ENCODE peak calls at places on chromosomes 4 and X, in five cellular contexts. One of them, this sample, is unnamed.

GRCh38 chr4:153234923-153235322 is 30.7 kb downstream of the TRIM2 start:
- DNase-seq in GM23248: peak
- DNase-seq in neuronal stem cell: no peak
- DNase-seq in mesenchymal stem cell: peak
- DNase-seq in endothelial cell of umbilical vein: peak
- DNase-seq in this sample: no peak

GRCh38 chr4:95499176-95499760 is 49.5 kb downstream of the UNC5C start:
- DNase-seq in GM23248: no peak
- DNase-seq in endothelial cell of umbilical vein: no peak
- DNase-seq in mesenchymal stem cell: no peak
- DNase-seq in neuronal stem cell: no peak
- DNase-seq in this sample: no peak

GRCh38 chr4:79651516-79651915 is 243.5 kb upstream of the GK2 start:
- DNase-seq in mesenchymal stem cell: peak
- DNase-seq in neuronal stem cell: no peak
- DNase-seq in GM23248: peak
- DNase-seq in endothelial cell of umbilical vein: peak
- DNase-seq in this sample: peak

GRCh38 chr4:82499705-82500104 is 62.1 kb downstream of the TMEM150C start:
- DNase-seq in mesenchymal stem cell: no peak
- DNase-seq in endothelial cell of umbilical vein: no peak
- DNase-seq in neuronal stem cell: no peak
- DNase-seq in GM23248: no peak
- DNase-seq in this sample: no peak

GRCh38 chr4:521636-522330 is 22.8 kb downstream of the PIGG start:
- DNase-seq in neuronal stem cell: no peak
- DNase-seq in mesenchymal stem cell: no peak
- DNase-seq in GM23248: no peak
- DNase-seq in endothelial cell of umbilical vein: no peak
- DNase-seq in this sample: no peak

GRCh38 chr4:47469951-47470350 is 6.4 kb upstream of the COMMD8 start:
- DNase-seq in GM23248: peak
- DNase-seq in neuronal stem cell: no peak
- DNase-seq in mesenchymal stem cell: peak
- DNase-seq in endothelial cell of umbilical vein: no peak
- DNase-seq in this sample: no peak

GRCh38 chrX:148499638-148500427 is 584 bp upstream of the AFF2 start:
- DNase-seq in neuronal stem cell: no peak
- DNase-seq in mesenchymal stem cell: no peak
- DNase-seq in endothelial cell of umbilical vein: no peak
- DNase-seq in GM23248: no peak
- DNase-seq in this sample: no peak

GRCh38 chrX:51860679-51861078 is 32.7 kb upstream of the MAGED1 start:
- DNase-seq in GM23248: peak
- DNase-seq in endothelial cell of umbilical vein: peak
- DNase-seq in neuronal stem cell: peak
- DNase-seq in mesenchymal stem cell: peak
- DNase-seq in this sample: peak

GRCh38 chr4:44760142-44760898 is 34.0 kb upstream of the GNPDA2 start:
- DNase-seq in mesenchymal stem cell: peak
- DNase-seq in GM23248: peak
- DNase-seq in neuronal stem cell: peak
- DNase-seq in endothelial cell of umbilical vein: peak
- DNase-seq in this sample: no peak

GRCh38 chr4:90027565-90027964 is 99.6 kb upstream of the CCSER1 start:
- DNase-seq in mesenchymal stem cell: no peak
- DNase-seq in neuronal stem cell: no peak
- DNase-seq in endothelial cell of umbilical vein: no peak
- DNase-seq in GM23248: no peak
- DNase-seq in this sample: no peak

GRCh38 chr4:88018471-88018870 is 11.0 kb downstream of the PKD2 start:
- DNase-seq in endothelial cell of umbilical vein: no peak
- DNase-seq in GM23248: peak
- DNase-seq in mesenchymal stem cell: peak
- DNase-seq in neuronal stem cell: no peak
- DNase-seq in this sample: no peak

GRCh38 chr4:88014506-88014905 is 7.1 kb downstream of the PKD2 start:
- DNase-seq in mesenchymal stem cell: no peak
- DNase-seq in endothelial cell of umbilical vein: no peak
- DNase-seq in neuronal stem cell: no peak
- DNase-seq in GM23248: no peak
- DNase-seq in this sample: no peak

GRCh38 chr4:88021824-88022223 is 14.4 kb downstream of the PKD2 start:
- DNase-seq in endothelial cell of umbilical vein: no peak
- DNase-seq in neuronal stem cell: no peak
- DNase-seq in GM23248: peak
- DNase-seq in mesenchymal stem cell: peak
- DNase-seq in this sample: no peak

GRCh38 chr4:88015659-88016295 is 8.3 kb downstream of the PKD2 start:
- DNase-seq in GM23248: no peak
- DNase-seq in mesenchymal stem cell: no peak
- DNase-seq in endothelial cell of umbilical vein: no peak
- DNase-seq in neuronal stem cell: no peak
- DNase-seq in this sample: no peak

GRCh38 chr4:88017516-88018302 is 10.3 kb downstream of the PKD2 start:
- DNase-seq in GM23248: peak
- DNase-seq in neuronal stem cell: no peak
- DNase-seq in endothelial cell of umbilical vein: peak
- DNase-seq in mesenchymal stem cell: peak
- DNase-seq in this sample: no peak
- H3K9ac ChIP-seq in GM23248: peak
- H3K9ac ChIP-seq in neuronal stem cell: no peak
- H3K9ac ChIP-seq in endothelial cell of umbilical vein: peak
- H3K9ac ChIP-seq in mesenchymal stem cell: peak
- H3K9ac ChIP-seq in this sample: no peak

GRCh38 chr4:19259920-19260319 is 991.8 kb upstream of the SLIT2 start:
- DNase-seq in mesenchymal stem cell: no peak
- DNase-seq in GM23248: no peak
- DNase-seq in endothelial cell of umbilical vein: no peak
- DNase-seq in neuronal stem cell: no peak
- DNase-seq in this sample: no peak

GRCh38 chr4:19262467-19262866 is 989.2 kb upstream of the SLIT2 start:
- DNase-seq in GM23248: no peak
- DNase-seq in neuronal stem cell: no peak
- DNase-seq in mesenchymal stem cell: no peak
- DNase-seq in endothelial cell of umbilical vein: peak
- DNase-seq in this sample: no peak

GRCh38 chr4:19254476-19254875 is 997.2 kb upstream of the SLIT2 start:
- DNase-seq in GM23248: no peak
- DNase-seq in mesenchymal stem cell: no peak
- DNase-seq in neuronal stem cell: no peak
- DNase-seq in endothelial cell of umbilical vein: no peak
- DNase-seq in this sample: no peak

DNA sequence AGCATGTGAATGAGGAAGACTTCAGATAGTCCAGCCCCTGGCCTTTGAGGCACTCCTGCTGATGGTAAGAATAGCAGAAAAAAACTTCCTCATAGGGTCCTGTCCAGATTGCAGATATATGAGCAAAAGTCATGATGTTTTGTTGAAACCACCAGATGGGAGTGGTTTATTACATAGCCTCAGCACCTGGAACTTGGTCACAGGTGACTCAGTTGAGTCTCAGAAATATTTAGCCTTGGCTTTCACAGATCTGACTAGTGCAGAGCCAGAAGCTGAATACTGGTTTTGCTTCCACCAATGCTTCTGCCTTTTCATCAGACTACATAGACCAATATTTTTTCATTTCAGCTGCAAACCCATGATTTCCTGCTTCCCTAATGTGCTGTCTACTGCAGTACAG is 994.9 kb upstream of the SLIT2 start:
- DNase-seq in neuronal stem cell: no peak
- DNase-seq in mesenchymal stem cell: no peak
- DNase-seq in GM23248: no peak
- DNase-seq in endothelial cell of umbilical vein: no peak
- DNase-seq in this sample: no peak
- H3K9ac ChIP-seq in neuronal stem cell: no peak
- H3K9ac ChIP-seq in mesenchymal stem cell: no peak
- H3K9ac ChIP-seq in GM23248: no peak
- H3K9ac ChIP-seq in endothelial cell of umbilical vein: no peak
- H3K9ac ChIP-seq in this sample: no peak

DNA sequence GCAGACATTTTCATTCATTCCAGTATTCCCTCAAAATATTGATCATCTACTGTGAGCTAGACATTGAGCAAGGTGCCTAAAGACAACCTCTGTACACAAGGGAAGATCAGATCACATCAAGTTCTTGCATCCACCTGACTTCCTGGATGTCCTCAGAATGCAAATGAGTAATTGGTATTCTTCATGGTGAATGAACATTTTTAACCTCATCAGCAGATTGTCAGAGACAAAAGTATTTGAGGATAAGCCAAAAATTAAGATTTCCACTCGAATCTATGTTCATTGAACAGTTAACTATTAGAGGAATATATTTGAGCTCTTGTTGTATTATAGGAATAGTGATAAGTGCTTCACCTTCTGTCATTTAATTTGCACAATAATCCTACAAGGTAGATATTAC is 1.3 kb downstream of the SMARCAD1 start:
- DNase-seq in GM23248: peak
- DNase-seq in neuronal stem cell: no peak
- DNase-seq in endothelial cell of umbilical vein: no peak
- DNase-seq in mesenchymal stem cell: no peak
- DNase-seq in this sample: no peak
- H3K9ac ChIP-seq in GM23248: peak
- H3K9ac ChIP-seq in neuronal stem cell: no peak
- H3K9ac ChIP-seq in endothelial cell of umbilical vein: peak
- H3K9ac ChIP-seq in mesenchymal stem cell: peak
- H3K9ac ChIP-seq in this sample: no peak

DNA sequence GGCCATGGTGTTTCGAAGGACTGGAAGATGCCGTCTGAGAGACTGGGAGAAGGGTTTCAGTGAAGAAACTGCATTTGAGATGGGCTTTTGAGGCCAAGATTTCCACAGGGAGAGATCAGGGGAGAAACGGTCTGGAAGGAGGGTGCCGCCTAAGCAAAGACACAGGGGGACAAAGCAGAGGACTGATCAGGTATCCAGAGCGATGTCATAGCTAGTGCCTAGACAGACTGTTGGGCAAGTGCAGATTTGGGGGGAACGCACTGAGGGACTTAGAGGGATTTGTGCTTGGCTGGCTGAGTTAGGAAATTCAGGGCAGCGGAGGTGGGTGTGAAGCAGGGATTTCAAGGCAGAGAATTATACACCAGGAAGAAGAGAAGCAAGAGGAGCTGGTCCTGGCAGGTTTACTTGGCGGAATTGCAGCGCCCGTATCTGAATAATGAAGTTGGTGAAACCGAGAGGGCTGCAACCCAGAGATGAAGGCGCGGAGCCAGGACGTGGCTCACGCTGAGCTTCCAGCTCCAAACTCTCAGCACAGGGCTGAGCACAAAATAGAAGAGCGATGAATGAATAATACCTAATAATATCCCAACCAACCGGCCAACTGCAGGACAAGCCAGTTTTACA is 106.9 kb downstream of the MAML3 start:
- DNase-seq in GM23248: no peak
- DNase-seq in endothelial cell of umbilical vein: peak
- DNase-seq in neuronal stem cell: no peak
- DNase-seq in mesenchymal stem cell: no peak
- DNase-seq in this sample: no peak
- H3K9ac ChIP-seq in GM23248: no peak
- H3K9ac ChIP-seq in endothelial cell of umbilical vein: peak
- H3K9ac ChIP-seq in neuronal stem cell: no peak
- H3K9ac ChIP-seq in mesenchymal stem cell: no peak
- H3K9ac ChIP-seq in this sample: no peak

GRCh38 chr4:121794505-121795192 is 6.5 kb upstream of the EXOSC9 start:
- DNase-seq in neuronal stem cell: no peak
- DNase-seq in GM23248: peak
- DNase-seq in mesenchymal stem cell: no peak
- DNase-seq in endothelial cell of umbilical vein: no peak
- DNase-seq in this sample: no peak
- H3K9ac ChIP-seq in neuronal stem cell: no peak
- H3K9ac ChIP-seq in GM23248: no peak
- H3K9ac ChIP-seq in mesenchymal stem cell: no peak
- H3K9ac ChIP-seq in endothelial cell of umbilical vein: no peak
- H3K9ac ChIP-seq in this sample: no peak

GRCh38 chrX:49209434-49210251 is 9.7 kb upstream of the SYP start:
- DNase-seq in mesenchymal stem cell: no peak
- DNase-seq in neuronal stem cell: no peak
- DNase-seq in endothelial cell of umbilical vein: no peak
- DNase-seq in GM23248: no peak
- DNase-seq in this sample: no peak
- H3K9ac ChIP-seq in mesenchymal stem cell: no peak
- H3K9ac ChIP-seq in neuronal stem cell: no peak
- H3K9ac ChIP-seq in endothelial cell of umbilical vein: no peak
- H3K9ac ChIP-seq in GM23248: no peak
- H3K9ac ChIP-seq in this sample: no peak

DNA sequence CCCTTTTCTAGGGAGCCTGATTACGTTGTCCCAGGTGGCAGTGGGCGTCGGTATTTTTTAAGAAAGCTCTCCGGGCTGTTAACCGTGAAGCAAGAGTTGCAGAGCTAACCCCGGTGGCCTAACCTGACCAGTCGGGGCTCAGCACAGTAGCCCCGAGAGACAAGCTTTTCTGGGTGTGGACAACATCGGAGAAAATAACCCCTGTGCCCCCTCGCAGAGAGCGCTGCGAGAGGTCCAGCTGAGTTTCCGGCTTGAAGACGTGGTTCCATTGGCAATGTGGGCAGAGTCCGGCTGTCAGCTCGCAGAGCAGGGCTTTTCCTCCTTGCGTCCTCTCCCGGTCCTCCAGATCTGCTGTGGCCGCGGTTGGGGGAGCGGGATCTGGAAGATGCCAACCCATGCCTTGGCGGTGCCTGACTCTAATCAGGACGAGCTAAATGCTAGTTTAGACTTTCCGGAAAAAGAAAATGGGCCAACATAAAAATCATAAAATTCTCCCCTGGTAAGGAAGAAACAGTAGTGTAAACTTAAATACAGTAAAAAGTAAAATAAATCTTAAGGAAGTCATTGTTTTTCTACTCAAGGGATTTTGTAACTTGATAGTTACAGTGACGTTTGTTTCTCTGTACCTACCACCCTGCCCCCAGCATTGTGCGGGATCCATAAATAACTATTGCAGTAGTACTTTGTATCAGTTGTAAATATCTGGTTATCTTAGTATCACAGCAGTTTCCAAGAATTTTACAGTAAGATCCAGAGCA is 603 bp upstream of the PLA2G12A start:
- DNase-seq in GM23248: peak
- DNase-seq in neuronal stem cell: peak
- DNase-seq in endothelial cell of umbilical vein: peak
- DNase-seq in mesenchymal stem cell: peak
- DNase-seq in this sample: peak
- H3K9ac ChIP-seq in GM23248: peak
- H3K9ac ChIP-seq in neuronal stem cell: peak
- H3K9ac ChIP-seq in endothelial cell of umbilical vein: peak
- H3K9ac ChIP-seq in mesenchymal stem cell: peak
- H3K9ac ChIP-seq in this sample: peak

GRCh38 chr4:98928131-98928504 is 815 bp downstream of the EIF4E start:
- DNase-seq in neuronal stem cell: peak
- DNase-seq in GM23248: peak
- DNase-seq in mesenchymal stem cell: peak
- DNase-seq in endothelial cell of umbilical vein: peak
- DNase-seq in this sample: peak

GRCh38 chr4:98928505-98929340 is at the start of gene EIF4E:
- DNase-seq in GM23248: peak
- DNase-seq in endothelial cell of umbilical vein: peak
- DNase-seq in mesenchymal stem cell: peak
- DNase-seq in neuronal stem cell: peak
- DNase-seq in this sample: peak

GRCh38 chr4:98932539-98932938 is 3.6 kb upstream of the EIF4E start:
- DNase-seq in endothelial cell of umbilical vein: peak
- DNase-seq in mesenchymal stem cell: peak
- DNase-seq in GM23248: peak
- DNase-seq in neuronal stem cell: no peak
- DNase-seq in this sample: no peak

GRCh38 chr4:98929341-98930267 is 671 bp upstream of the EIF4E start:
- DNase-seq in neuronal stem cell: no peak
- DNase-seq in GM23248: peak
- DNase-seq in mesenchymal stem cell: peak
- DNase-seq in endothelial cell of umbilical vein: peak
- DNase-seq in this sample: no peak

GRCh38 chr4:98930311-98930865 is 1.5 kb upstream of the EIF4E start:
- DNase-seq in endothelial cell of umbilical vein: no peak
- DNase-seq in GM23248: no peak
- DNase-seq in neuronal stem cell: no peak
- DNase-seq in mesenchymal stem cell: peak
- DNase-seq in this sample: no peak
- H3K9ac ChIP-seq in endothelial cell of umbilical vein: peak
- H3K9ac ChIP-seq in GM23248: peak
- H3K9ac ChIP-seq in neuronal stem cell: no peak
- H3K9ac ChIP-seq in mesenchymal stem cell: peak
- H3K9ac ChIP-seq in this sample: no peak